ENCODE peak calls at places on chromosomes 3 and 15, in seven cellular contexts. E is HFF-Myc, O is AG09309, J is GM12864, B is HepG2, L is WERI-Rb-1, I is OCI-LY7. U is an unnamed sample.

GRCh38 chr3:151308089-151308488 is 8.5 kb downstream of the GPR87 start:
- DNase-seq in J (no peak), E (no peak), I (no peak), B (no peak), O (no peak), L (no peak), U (no peak)

GRCh38 chr15:43483306-43484128 is 9.4 kb downstream of the TP53BP1 start:
- DNase-seq in B (no peak), L (no peak), E (no peak), O (no peak), J (no peak), I (peak), U (no peak)

GRCh38 chr15:67259806-67260205 is 5.2 kb downstream of the IQCH start:
- DNase-seq in E (no peak), J (no peak), B (no peak), I (no peak), L (no peak), O (no peak), U (no peak)

GRCh38 chr15:57370929-57371328 is 5.4 kb upstream of the CGNL1 start:
- DNase-seq in I (no peak), B (no peak), E (no peak), J (no peak), L (no peak), O (no peak), U (no peak)

GRCh38 chr15:78097667-78098066 is 5.3 kb downstream of the SH2D7 start:
- DNase-seq in L (no peak), J (no peak), B (no peak), E (no peak), I (no peak), O (no peak), U (no peak)

GRCh38 chr15:58465866-58466517 is 34.2 kb downstream of the LIPC start:
- DNase-seq in O (no peak), I (no peak), L (no peak), E (no peak), B (no peak), J (no peak), U (no peak)

GRCh38 chr15:66832679-66833078 is 130.6 kb downstream of the SMAD6 start:
- DNase-seq in I (peak), J (no peak), E (peak), L (no peak), B (no peak), O (peak), U (no peak)

GRCh38 chr3:17717411-17717810 is 25.0 kb downstream of the TBC1D5 start:
- DNase-seq in J (no peak), L (no peak), I (no peak), B (no peak), E (no peak), O (no peak), U (no peak)

GRCh38 chr3:33749546-33750215 is 31.6 kb upstream of the CLASP2 start:
- DNase-seq in B (no peak), L (no peak), O (peak), J (no peak), E (no peak), I (no peak), U (no peak)

GRCh38 chr3:162525052-162525451 is 1028.4 kb downstream of the OTOL1 start:
- DNase-seq in J (no peak), O (peak), I (no peak), L (no peak), B (no peak), E (peak), U (no peak)
- TF ChIP-seq CTCF in J (no peak), O (no peak), I (no peak), L (no peak), B (no peak), E (no peak), U (no peak)

GRCh38 chr3:132804498-132804897 is 82.3 kb upstream of the NPHP3 start:
- DNase-seq in I (no peak), L (no peak), O (no peak), B (no peak), J (no peak), E (no peak), U (no peak)

GRCh38 chr3:132805071-132805470 is 82.9 kb upstream of the NPHP3 start:
- DNase-seq in J (no peak), I (no peak), E (no peak), B (no peak), O (no peak), L (no peak), U (no peak)

GRCh38 chr3:132800958-132801357 is 78.7 kb upstream of the NPHP3 start:
- DNase-seq in E (no peak), J (no peak), L (no peak), B (no peak), I (no peak), O (no peak), U (no peak)

GRCh38 chr3:132803889-132804288 is 81.7 kb upstream of the NPHP3 start:
- DNase-seq in J (no peak), E (no peak), I (no peak), B (no peak), L (peak), O (no peak), U (no peak)
- TF ChIP-seq CTCF in J (no peak), E (peak), I (peak), B (peak), L (peak), O (no peak), U (no peak)

DNA sequence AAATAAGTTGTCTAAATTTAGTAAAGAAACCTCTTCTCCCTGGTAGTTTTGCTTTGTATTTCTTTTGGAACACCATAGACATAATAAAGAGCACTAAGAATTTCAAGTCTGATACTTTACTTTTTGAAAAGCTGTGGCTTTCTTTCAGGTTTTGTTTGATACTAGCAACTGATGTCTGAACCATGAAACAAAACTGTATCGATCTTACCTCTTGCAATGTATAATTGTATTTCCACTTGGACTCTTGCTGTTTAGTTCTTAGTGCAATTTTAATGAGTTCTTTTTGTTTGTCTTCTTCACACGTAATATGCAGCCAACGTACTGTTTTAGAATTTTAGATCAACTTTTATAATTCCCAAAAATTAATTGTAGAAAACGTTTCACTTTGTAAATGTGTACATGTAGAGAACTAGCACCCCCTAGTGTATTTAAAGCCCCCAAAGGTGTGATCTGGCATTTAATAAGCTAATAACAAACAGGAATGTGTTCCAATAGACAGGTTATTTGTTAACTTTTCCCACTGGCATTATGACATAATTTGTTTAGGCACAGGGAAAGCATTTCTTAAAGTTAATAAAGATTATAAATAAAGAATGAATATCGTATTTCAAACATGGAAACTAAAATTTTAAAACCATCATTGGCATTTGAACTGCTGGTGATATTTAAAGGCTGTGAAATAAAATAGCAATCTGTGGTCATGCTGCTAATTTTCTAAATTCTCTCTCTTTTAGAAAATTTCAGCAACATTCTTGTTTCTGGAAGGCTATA is 289.1 kb upstream of the DNAJC19 start:
- DNase-seq in L (no peak), B (no peak), E (no peak), O (no peak), J (no peak), I (peak), U (no peak)
- TF ChIP-seq CTCF in L (no peak), B (peak), E (no peak), O (no peak), J (peak), I (peak), U (peak)

GRCh38 chr3:73467211-73467610 is 157.5 kb downstream of the PDZRN3 start:
- DNase-seq in L (no peak), O (no peak), B (no peak), E (no peak), I (no peak), J (no peak), U (no peak)

GRCh38 chr3:73470851-73471250 is 153.9 kb downstream of the PDZRN3 start:
- DNase-seq in O (no peak), L (no peak), E (no peak), B (no peak), J (no peak), I (no peak), U (no peak)

GRCh38 chr3:73471986-73472385 is 152.8 kb downstream of the PDZRN3 start:
- DNase-seq in L (no peak), B (no peak), J (no peak), O (no peak), I (no peak), E (no peak), U (no peak)

GRCh38 chr3:73472429-73472828 is 152.3 kb downstream of the PDZRN3 start:
- DNase-seq in L (no peak), E (no peak), I (no peak), O (no peak), B (no peak), J (no peak), U (no peak)

GRCh38 chr3:73469331-73469730 is 155.4 kb downstream of the PDZRN3 start:
- DNase-seq in L (no peak), E (no peak), J (no peak), O (no peak), B (no peak), I (no peak), U (no peak)
- TF ChIP-seq CTCF in L (no peak), E (no peak), J (no peak), O (no peak), B (no peak), I (no peak), U (no peak)

DNA sequence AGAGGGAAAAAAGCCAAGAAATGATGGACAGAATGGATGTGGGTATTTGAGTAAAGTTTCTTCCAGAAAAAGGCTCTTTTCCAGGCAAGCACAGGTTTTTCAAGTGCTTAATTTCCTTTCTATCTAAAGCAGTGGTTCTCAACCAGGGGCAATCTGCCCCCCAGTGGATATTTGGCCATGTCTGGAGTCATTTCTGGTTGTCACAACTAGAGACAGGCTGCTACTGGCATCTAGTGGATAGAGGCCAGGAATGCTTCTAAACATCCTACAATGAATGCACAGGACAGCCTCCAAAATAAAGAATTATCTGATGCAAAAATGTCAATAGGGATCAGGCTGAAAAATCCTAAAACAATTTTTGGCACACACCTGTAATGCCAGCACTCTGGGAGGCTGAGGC is 23.9 kb downstream of the SEC22C start:
- DNase-seq in L (peak), O (no peak), B (peak), I (peak), E (no peak), J (no peak), U (no peak)
- TF ChIP-seq CTCF in L (peak), O (no peak), B (peak), I (peak), E (peak), J (no peak), U (peak)

DNA sequence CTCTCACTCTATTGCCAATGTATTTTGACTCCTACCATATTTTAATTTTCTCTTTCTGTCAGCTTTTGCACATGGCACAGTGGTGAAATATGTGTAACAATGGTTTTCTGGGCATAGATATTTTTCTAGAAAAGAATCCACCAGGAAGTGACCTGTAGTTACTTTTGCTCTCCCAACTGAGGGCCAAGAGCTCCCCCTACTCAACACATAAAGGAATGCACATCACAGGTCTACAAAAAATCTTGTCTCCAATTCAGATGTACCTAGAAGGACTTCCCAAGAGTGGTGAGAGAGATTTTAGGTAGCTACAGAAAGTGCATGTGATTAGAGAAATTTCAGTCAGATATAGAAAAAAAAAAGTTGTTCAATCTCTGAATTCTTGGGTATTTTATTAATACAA is 15.6 kb downstream of the CPA3 start:
- DNase-seq in E (no peak), I (peak), L (peak), O (no peak), J (peak), B (peak), U (no peak)
- TF ChIP-seq CTCF in E (peak), I (peak), L (peak), O (no peak), J (peak), B (peak), U (no peak)

DNA sequence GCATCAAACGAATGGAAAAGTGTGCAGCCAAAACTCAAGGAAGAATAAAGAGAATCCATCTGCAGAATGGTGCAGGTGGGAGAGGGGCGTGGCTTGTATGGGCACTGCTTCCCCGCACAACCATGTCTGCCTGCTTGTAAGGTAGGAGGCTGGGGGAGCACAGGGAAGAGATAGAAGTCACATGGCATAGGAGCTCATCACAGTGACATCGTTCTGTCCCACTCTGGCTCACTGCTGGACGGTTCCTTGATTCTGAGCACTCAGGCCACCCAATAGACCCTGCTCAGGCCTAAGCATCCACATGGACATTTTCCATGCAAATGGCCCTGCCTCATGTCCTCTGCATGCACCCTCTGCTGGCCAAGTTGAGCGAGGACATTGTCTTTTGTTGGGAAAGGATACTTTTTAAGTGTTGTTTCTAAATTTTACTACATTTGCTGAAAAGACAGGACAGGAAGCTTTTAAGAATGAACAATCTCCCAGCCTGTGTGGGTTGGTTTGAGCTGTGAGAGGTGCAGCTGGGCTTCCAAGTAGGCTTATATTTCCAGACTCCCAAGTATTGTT is 3.1 kb downstream of the MYLK start:
- DNase-seq in E (peak), B (peak), O (no peak), J (no peak), I (no peak), L (peak), U (no peak)
- TF ChIP-seq CTCF in E (peak), B (peak), O (peak), J (peak), I (peak), L (peak), U (peak)

U was measured in GM13976.